ENCODE peak calls at places on chromosomes 13 and 19, in six cellular contexts. One of them, this sample, is unnamed.

GRCh38 chr19:54172764-54173699 is at the start of gene TMC4:
- DNase-seq in fibroblast of villous mesenchyme: peak
- DNase-seq in neural crest cell: no peak
- DNase-seq in left ventricle myocardium inferior: no peak
- DNase-seq in Peyer's patch: peak
- DNase-seq in type B pancreatic cell: no peak
- DNase-seq in this sample: no peak

GRCh38 chr13:104597554-104598240 is 1531.5 kb upstream of the SLC10A2 start:
- DNase-seq in fibroblast of villous mesenchyme: no peak
- DNase-seq in left ventricle myocardium inferior: no peak
- DNase-seq in Peyer's patch: no peak
- DNase-seq in type B pancreatic cell: no peak
- DNase-seq in neural crest cell: no peak
- DNase-seq in this sample: no peak

GRCh38 chr13:26919311-26919710 is 158.7 kb upstream of the GPR12 start:
- DNase-seq in fibroblast of villous mesenchyme: no peak
- DNase-seq in left ventricle myocardium inferior: no peak
- DNase-seq in neural crest cell: no peak
- DNase-seq in type B pancreatic cell: no peak
- DNase-seq in Peyer's patch: no peak
- DNase-seq in this sample: peak

GRCh38 chr13:41905600-41906254 is 55.2 kb downstream of the VWA8 start:
- DNase-seq in left ventricle myocardium inferior: no peak
- DNase-seq in fibroblast of villous mesenchyme: peak
- DNase-seq in neural crest cell: no peak
- DNase-seq in type B pancreatic cell: no peak
- DNase-seq in Peyer's patch: no peak
- DNase-seq in this sample: peak

GRCh38 chr13:111568290-111568689 is 247.8 kb downstream of the TEX29 start:
- DNase-seq in fibroblast of villous mesenchyme: no peak
- DNase-seq in neural crest cell: no peak
- DNase-seq in type B pancreatic cell: no peak
- DNase-seq in Peyer's patch: no peak
- DNase-seq in left ventricle myocardium inferior: no peak
- DNase-seq in this sample: no peak

GRCh38 chr13:73231456-73231855 is 172.7 kb downstream of the KLF5 start:
- DNase-seq in left ventricle myocardium inferior: no peak
- DNase-seq in neural crest cell: no peak
- DNase-seq in fibroblast of villous mesenchyme: no peak
- DNase-seq in type B pancreatic cell: no peak
- DNase-seq in Peyer's patch: no peak
- DNase-seq in this sample: no peak

GRCh38 chr19:51651216-51651846 is 4.7 kb upstream of the SIGLEC14 start:
- DNase-seq in left ventricle myocardium inferior: peak
- DNase-seq in fibroblast of villous mesenchyme: no peak
- DNase-seq in neural crest cell: no peak
- DNase-seq in Peyer's patch: peak
- DNase-seq in type B pancreatic cell: no peak
- DNase-seq in this sample: no peak

GRCh38 chr13:67299072-67299635 is 69.0 kb upstream of the PCDH9 start:
- DNase-seq in left ventricle myocardium inferior: no peak
- DNase-seq in Peyer's patch: no peak
- DNase-seq in fibroblast of villous mesenchyme: peak
- DNase-seq in neural crest cell: no peak
- DNase-seq in type B pancreatic cell: no peak
- DNase-seq in this sample: peak

GRCh38 chr13:100540621-100541020 is 48.0 kb downstream of the GGACT start:
- DNase-seq in type B pancreatic cell: peak
- DNase-seq in left ventricle myocardium inferior: no peak
- DNase-seq in neural crest cell: no peak
- DNase-seq in fibroblast of villous mesenchyme: peak
- DNase-seq in Peyer's patch: no peak
- DNase-seq in this sample: peak

GRCh38 chr13:97423300-97424045 is 10.5 kb upstream of the RAP2A start:
- DNase-seq in neural crest cell: no peak
- DNase-seq in type B pancreatic cell: no peak
- DNase-seq in left ventricle myocardium inferior: no peak
- DNase-seq in Peyer's patch: no peak
- DNase-seq in fibroblast of villous mesenchyme: no peak
- DNase-seq in this sample: no peak

GRCh38 chr19:6045108-6045507 is 65.2 kb downstream of the RFX2 start:
- DNase-seq in Peyer's patch: no peak
- DNase-seq in neural crest cell: no peak
- DNase-seq in fibroblast of villous mesenchyme: no peak
- DNase-seq in left ventricle myocardium inferior: no peak
- DNase-seq in type B pancreatic cell: peak
- DNase-seq in this sample: no peak

GRCh38 chr19:15550847-15551182 is 42.5 kb downstream of the CYP4F22 start:
- DNase-seq in type B pancreatic cell: no peak
- DNase-seq in neural crest cell: no peak
- DNase-seq in left ventricle myocardium inferior: no peak
- DNase-seq in Peyer's patch: no peak
- DNase-seq in fibroblast of villous mesenchyme: no peak
- DNase-seq in this sample: no peak

GRCh38 chr19:9075064-9075964 is 11.5 kb upstream of the OR1M1 start:
- DNase-seq in Peyer's patch: no peak
- DNase-seq in neural crest cell: no peak
- DNase-seq in fibroblast of villous mesenchyme: peak
- DNase-seq in type B pancreatic cell: peak
- DNase-seq in left ventricle myocardium inferior: peak
- DNase-seq in this sample: peak

GRCh38 chr13:113420833-113421600 is 32.3 kb downstream of the ADPRHL1 start:
- DNase-seq in type B pancreatic cell: no peak
- DNase-seq in fibroblast of villous mesenchyme: no peak
- DNase-seq in Peyer's patch: no peak
- DNase-seq in left ventricle myocardium inferior: no peak
- DNase-seq in neural crest cell: no peak
- DNase-seq in this sample: no peak

GRCh38 chr13:27161980-27162379 is 9.6 kb downstream of the USP12 start:
- DNase-seq in neural crest cell: no peak
- DNase-seq in type B pancreatic cell: no peak
- DNase-seq in fibroblast of villous mesenchyme: no peak
- DNase-seq in left ventricle myocardium inferior: no peak
- DNase-seq in Peyer's patch: no peak
- DNase-seq in this sample: no peak

GRCh38 chr19:887072-887471 is 5.9 kb downstream of the MED16 start:
- DNase-seq in type B pancreatic cell: no peak
- DNase-seq in fibroblast of villous mesenchyme: peak
- DNase-seq in Peyer's patch: no peak
- DNase-seq in neural crest cell: no peak
- DNase-seq in left ventricle myocardium inferior: no peak
- DNase-seq in this sample: peak

GRCh38 chr13:113920606-113921306 is 53.1 kb downstream of the C13orf46 start:
- DNase-seq in neural crest cell: no peak
- DNase-seq in left ventricle myocardium inferior: no peak
- DNase-seq in type B pancreatic cell: peak
- DNase-seq in fibroblast of villous mesenchyme: no peak
- DNase-seq in Peyer's patch: no peak
- DNase-seq in this sample: no peak

GRCh38 chr13:98960331-98961203 is 17.3 kb downstream of the DOCK9 start:
- DNase-seq in Peyer's patch: no peak
- DNase-seq in neural crest cell: no peak
- DNase-seq in left ventricle myocardium inferior: no peak
- DNase-seq in fibroblast of villous mesenchyme: peak
- DNase-seq in type B pancreatic cell: no peak
- DNase-seq in this sample: no peak

GRCh38 chr13:75650991-75651390 is 14.9 kb downstream of the LMO7 start:
- DNase-seq in fibroblast of villous mesenchyme: no peak
- DNase-seq in left ventricle myocardium inferior: no peak
- DNase-seq in Peyer's patch: no peak
- DNase-seq in type B pancreatic cell: no peak
- DNase-seq in neural crest cell: no peak
- DNase-seq in this sample: no peak

GRCh38 chr19:13953021-13953531 is 767 bp downstream of the DCAF15 start:
- DNase-seq in left ventricle myocardium inferior: no peak
- DNase-seq in Peyer's patch: no peak
- DNase-seq in neural crest cell: no peak
- DNase-seq in type B pancreatic cell: no peak
- DNase-seq in fibroblast of villous mesenchyme: peak
- DNase-seq in this sample: peak

GRCh38 chr19:49805822-49806612 is 7.1 kb downstream of the FUZ start:
- DNase-seq in Peyer's patch: no peak
- DNase-seq in type B pancreatic cell: no peak
- DNase-seq in fibroblast of villous mesenchyme: no peak
- DNase-seq in left ventricle myocardium inferior: no peak
- DNase-seq in neural crest cell: no peak
- DNase-seq in this sample: no peak

GRCh38 chr13:113410472-113411201 is 42.7 kb downstream of the ADPRHL1 start:
- DNase-seq in type B pancreatic cell: no peak
- DNase-seq in fibroblast of villous mesenchyme: peak
- DNase-seq in Peyer's patch: no peak
- DNase-seq in left ventricle myocardium inferior: no peak
- DNase-seq in neural crest cell: no peak
- DNase-seq in this sample: peak

GRCh38 chr13:101727118-101727517 is 274.6 kb downstream of the ITGBL1 start:
- DNase-seq in type B pancreatic cell: no peak
- DNase-seq in left ventricle myocardium inferior: no peak
- DNase-seq in fibroblast of villous mesenchyme: no peak
- DNase-seq in Peyer's patch: no peak
- DNase-seq in neural crest cell: no peak
- DNase-seq in this sample: no peak

GRCh38 chr19:35790981-35791813 is 15.8 kb downstream of the ARHGAP33 start:
- DNase-seq in neural crest cell: no peak
- DNase-seq in type B pancreatic cell: no peak
- DNase-seq in Peyer's patch: no peak
- DNase-seq in fibroblast of villous mesenchyme: no peak
- DNase-seq in left ventricle myocardium inferior: no peak
- DNase-seq in this sample: no peak

DNA sequence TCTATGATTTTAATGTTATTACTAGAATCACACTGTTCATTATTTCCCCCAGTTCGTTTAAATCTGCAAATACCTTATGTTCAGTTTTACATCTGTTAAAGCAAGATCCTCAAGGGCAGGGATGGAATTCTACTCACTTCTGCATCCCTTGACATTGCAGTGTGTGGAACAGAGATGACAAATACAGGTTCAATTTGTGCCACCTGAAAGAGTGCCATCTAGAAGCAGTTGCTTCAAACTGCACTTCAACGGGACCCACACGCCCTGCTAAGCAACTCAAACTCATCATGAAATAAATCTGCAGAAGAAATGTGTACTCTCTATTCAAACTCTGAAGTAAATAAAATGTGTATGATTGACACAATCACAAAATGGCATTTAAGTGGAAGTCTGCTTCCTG is 44.5 kb downstream of the RUBCNL start:
- DNase-seq in Peyer's patch: no peak
- DNase-seq in type B pancreatic cell: no peak
- DNase-seq in fibroblast of villous mesenchyme: no peak
- DNase-seq in left ventricle myocardium inferior: no peak
- DNase-seq in neural crest cell: no peak
- DNase-seq in this sample: no peak
- TF ChIP-seq CTCF in Peyer's patch: no peak
- TF ChIP-seq CTCF in type B pancreatic cell: no peak
- TF ChIP-seq CTCF in fibroblast of villous mesenchyme: no peak
- TF ChIP-seq CTCF in left ventricle myocardium inferior: no peak
- TF ChIP-seq CTCF in neural crest cell: no peak
- TF ChIP-seq CTCF in this sample: no peak

DNA sequence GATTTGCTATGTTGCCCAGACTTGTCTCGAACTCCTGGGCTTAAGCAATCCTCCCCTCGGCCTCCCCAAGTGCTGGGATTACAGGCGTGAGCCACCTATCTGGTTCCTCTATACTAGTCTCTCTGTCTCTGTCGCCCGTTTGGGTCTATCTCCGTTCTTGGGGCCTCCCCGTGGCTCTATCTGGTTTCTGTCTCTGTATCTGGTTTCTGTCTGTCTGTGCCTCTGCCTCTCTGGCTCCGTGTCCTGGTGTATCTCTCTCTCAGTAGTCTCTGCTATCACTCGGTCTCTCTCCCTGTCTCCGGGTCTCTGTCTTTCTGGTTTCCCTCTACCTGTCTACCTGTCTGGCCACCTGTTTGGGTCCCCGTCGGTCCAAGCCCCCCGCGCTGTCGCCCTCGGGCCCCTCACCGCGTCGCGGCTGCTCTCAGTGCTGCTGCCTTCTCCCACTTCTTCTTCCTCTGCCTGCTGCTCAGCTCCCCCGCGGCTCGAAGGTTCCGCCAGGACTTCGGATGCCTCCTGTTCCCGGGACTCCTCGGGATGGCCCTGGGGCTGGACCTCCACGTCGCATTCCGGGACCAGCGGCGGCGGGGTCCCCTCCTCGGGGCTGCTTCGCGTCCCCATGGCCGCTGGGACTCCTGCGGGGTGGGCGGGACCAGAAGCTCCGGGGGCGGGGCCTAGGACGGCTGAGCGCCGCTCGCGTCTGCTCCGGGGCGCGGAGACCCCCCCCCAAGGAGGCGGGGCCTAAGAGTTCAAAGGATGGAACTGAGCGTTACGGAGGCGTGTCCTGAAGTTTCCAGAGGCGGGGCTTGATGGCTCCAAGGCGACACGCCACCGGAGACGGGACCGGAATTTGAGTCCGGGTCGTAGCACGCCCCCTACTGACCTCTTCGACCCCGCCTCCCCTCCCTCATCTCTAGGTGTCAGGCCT is 783 bp downstream of the PHLDB3 start:
- DNase-seq in left ventricle myocardium inferior: peak
- DNase-seq in neural crest cell: peak
- DNase-seq in type B pancreatic cell: peak
- DNase-seq in fibroblast of villous mesenchyme: peak
- DNase-seq in Peyer's patch: peak
- DNase-seq in this sample: peak
- TF ChIP-seq CTCF in left ventricle myocardium inferior: no peak
- TF ChIP-seq CTCF in neural crest cell: no peak
- TF ChIP-seq CTCF in type B pancreatic cell: no peak
- TF ChIP-seq CTCF in fibroblast of villous mesenchyme: peak
- TF ChIP-seq CTCF in Peyer's patch: peak
- TF ChIP-seq CTCF in this sample: no peak

DNA sequence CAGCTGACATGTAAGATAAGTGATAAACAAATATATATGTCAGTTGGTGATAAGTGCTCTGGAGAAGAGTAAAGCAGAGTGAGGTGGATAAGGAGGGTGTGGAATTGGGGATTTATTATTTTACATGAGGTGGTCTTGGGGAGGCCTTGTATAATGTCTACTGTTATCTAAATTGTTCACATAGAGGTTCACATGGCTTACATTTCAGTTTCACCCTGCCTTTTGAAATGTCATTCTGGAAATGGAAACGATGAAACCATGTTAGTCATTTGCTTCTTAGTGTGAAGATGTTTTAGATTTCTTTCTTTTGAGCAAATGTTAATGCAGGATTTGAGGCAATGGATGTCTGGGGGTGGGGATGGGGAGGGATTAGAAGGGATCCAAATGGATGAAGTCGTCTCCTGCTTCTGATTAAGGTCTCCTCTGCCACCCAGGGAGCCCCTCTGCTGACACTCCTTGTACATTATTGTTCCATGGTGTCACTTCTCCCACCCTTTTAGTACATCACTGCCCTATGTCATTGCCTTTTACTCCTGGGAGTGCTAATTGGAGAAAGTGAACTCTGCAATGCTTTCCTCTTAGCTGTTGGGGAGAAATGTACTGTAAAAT is 14.0 kb downstream of the B3GLCT start:
- DNase-seq in neural crest cell: no peak
- DNase-seq in Peyer's patch: no peak
- DNase-seq in fibroblast of villous mesenchyme: peak
- DNase-seq in type B pancreatic cell: no peak
- DNase-seq in left ventricle myocardium inferior: no peak
- DNase-seq in this sample: no peak
- TF ChIP-seq CTCF in neural crest cell: no peak
- TF ChIP-seq CTCF in Peyer's patch: no peak
- TF ChIP-seq CTCF in fibroblast of villous mesenchyme: no peak
- TF ChIP-seq CTCF in type B pancreatic cell: no peak
- TF ChIP-seq CTCF in left ventricle myocardium inferior: no peak
- TF ChIP-seq CTCF in this sample: no peak

GRCh38 chr19:11138659-11139526 is 16.7 kb downstream of the SPC24 start:
- DNase-seq in type B pancreatic cell: no peak
- DNase-seq in fibroblast of villous mesenchyme: peak
- DNase-seq in neural crest cell: no peak
- DNase-seq in left ventricle myocardium inferior: peak
- DNase-seq in Peyer's patch: peak
- DNase-seq in this sample: peak
- TF ChIP-seq CTCF in type B pancreatic cell: no peak
- TF ChIP-seq CTCF in fibroblast of villous mesenchyme: no peak
- TF ChIP-seq CTCF in neural crest cell: no peak
- TF ChIP-seq CTCF in left ventricle myocardium inferior: no peak
- TF ChIP-seq CTCF in Peyer's patch: no peak
- TF ChIP-seq CTCF in this sample: peak

This sample was measured in astrocyte of the spinal cord.